ENCODE peak calls at places on chromosomes 1 and 21, in ten cellular contexts. A is T-helper 1 cell; G is nucleus accumbens; H is NCI-H748 treated with DMSO at 0.1 percent for 48 hours; C is adrenal gland; S is astrocyte of the spinal cord; B is left ventricle myocardium inferior; Y is activated naive CD4-positive, alpha-beta T cell treated with Interleukin-2 at 50 U/mL for 16 hours; M is T47D; E is T-helper 2 cell. R is an unnamed sample.

GRCh38 chr1:203166192-203166940 is 9.3 kb downstream of the MYBPH start:
- DNase-seq in E (no peak), A (no peak), M (peak; percentile 80), C (no peak), H (no peak), B (no peak), Y (no peak), G (no peak), S (no peak), R (no peak)

GRCh38 chr1:98975113-98975512 is 29.5 kb downstream of the PLPPR5 start:
- DNase-seq in C (no peak), A (no peak), H (no peak), E (no peak), M (no peak), G (no peak), B (no peak), S (no peak), Y (no peak), R (no peak)

GRCh38 chr1:191669629-191670028 is 488.6 kb upstream of the RGS18 start:
- DNase-seq in H (no peak), S (peak; percentile 40), C (no peak), A (no peak), M (no peak), Y (no peak), B (no peak), G (no peak), E (no peak), R (no peak)

GRCh38 chr1:32622806-32623694 is 27.3 kb downstream of the ZBTB8OS start:
- DNase-seq in E (no peak), G (no peak), C (no peak), B (no peak), H (no peak), S (no peak), Y (no peak), A (no peak), M (no peak), R (no peak)

GRCh38 chr21:28336299-28336698 is 656.4 kb downstream of the LTN1 start:
- DNase-seq in C (peak; percentile 16), B (no peak), E (no peak), S (peak; percentile 80), A (no peak), M (peak; percentile 48), H (no peak), Y (no peak), G (no peak), R (peak; percentile 31)

GRCh38 chr1:117676615-117677130 is 70.8 kb downstream of the TENT5C start:
- DNase-seq in E (no peak), S (no peak), C (no peak), H (no peak), B (no peak), Y (no peak), A (no peak), M (no peak), G (no peak), R (no peak)

GRCh38 chr1:10835423-10836421 is 39.3 kb upstream of the CASZ1 start:
- DNase-seq in E (no peak), G (no peak), Y (no peak), M (peak; percentile 85), B (no peak), C (peak; percentile 55), S (peak; percentile 30), H (peak; percentile 72), A (no peak), R (peak; percentile 6)

GRCh38 chr1:78339490-78339889 is 151.3 kb upstream of the PTGFR start:
- DNase-seq in S (peak; percentile 59), A (no peak), E (no peak), C (peak; percentile 21), H (no peak), M (no peak), Y (no peak), G (no peak), B (no peak), R (no peak)

GRCh38 chr1:171017431-171017830 is 73.3 kb upstream of the FMO3 start:
- DNase-seq in B (no peak), M (no peak), C (no peak), G (no peak), A (no peak), S (no peak), H (no peak), E (no peak), Y (no peak), R (no peak)

GRCh38 chr1:178160736-178161475 is 67.0 kb downstream of the RASAL2 start:
- DNase-seq in B (no peak), H (no peak), M (no peak), Y (no peak), C (no peak), A (no peak), S (no peak), G (no peak), E (no peak), R (no peak)

GRCh38 chr1:93847811-93848288 is 31.2 kb downstream of the DNTTIP2 start:
- DNase-seq in A (peak; percentile 61), G (peak; percentile 72), Y (peak; percentile 74), S (no peak), C (peak; percentile 75), H (no peak), E (peak; percentile 68), B (peak; percentile 70), M (peak; percentile 71), R (no peak)

GRCh38 chr1:161987872-161988271 is 35.8 kb downstream of the OLFML2B start:
- DNase-seq in C (no peak), M (no peak), H (no peak), G (no peak), A (no peak), S (no peak), E (no peak), Y (no peak), B (no peak), R (no peak)

GRCh38 chr1:234698624-234699023 is 88.6 kb upstream of the IRF2BP2 start:
- DNase-seq in S (no peak), B (no peak), G (no peak), M (no peak), H (no peak), Y (no peak), C (no peak), E (no peak), A (no peak), R (peak; percentile 43)

GRCh38 chr1:100868364-100868995 is 26.2 kb downstream of the EXTL2 start:
- DNase-seq in H (no peak), G (no peak), E (no peak), S (peak; percentile 72), Y (no peak), A (no peak), B (no peak), M (peak; percentile 35), C (no peak), R (no peak)

GRCh38 chr1:54949971-54950360 is 30.5 kb upstream of the TMEM61 start:
- DNase-seq in Y (no peak), E (no peak), C (no peak), M (no peak), A (no peak), S (no peak), H (no peak), B (no peak), G (no peak), R (no peak)

GRCh38 chr21:34989337-34990151 is 59.6 kb downstream of the RUNX1 start:
- DNase-seq in E (no peak), B (no peak), Y (peak; percentile 74), H (no peak), S (peak; percentile 81), A (no peak), M (no peak), C (no peak), G (no peak), R (no peak)

R was measured in retinal pigment epithelial cell.